ENCODE peak calls at places on chromosomes 1 and 21, in eight cellular contexts. M, K, U, P, I, X, F and G are unnamed samples.
A peak's percentile ranks its signal among the peaks of the same experiment; 100 is the strongest.

GRCh38 chr1:184823080-184823479 is 68.4 kb upstream of the EDEM3 start:
- DNase-seq in K (no peak), I (no peak), X (no peak), U (no peak), F (no peak), M (no peak), P (no peak), G (no peak)

GRCh38 chr1:165666152-165666551 is 32.2 kb downstream of the ALDH9A1 start:
- DNase-seq in X (no peak), I (no peak), P (no peak), K (no peak), F (peak; percentile 28), U (no peak), M (no peak), G (no peak)

GRCh38 chr1:119743308-119743707 is 25.4 kb downstream of the HMGCS2 start:
- DNase-seq in K (no peak), U (no peak), X (no peak), F (no peak), M (no peak), I (no peak), P (no peak), G (no peak)

GRCh38 chr1:15411593-15412487 is 2.2 kb downstream of the EFHD2 start:
- DNase-seq in U (no peak), I (peak; percentile 67), P (no peak), M (peak; percentile 61), X (no peak), F (no peak), K (no peak), G (no peak)

GRCh38 chr1:18288609-18289219 is 181.1 kb downstream of the IGSF21 start:
- DNase-seq in P (no peak), F (no peak), M (no peak), I (no peak), K (no peak), X (no peak), U (no peak), G (no peak)

GRCh38 chr1:54937469-54937868 is 43.0 kb upstream of the TMEM61 start:
- DNase-seq in U (peak; percentile 25), F (peak; percentile 31), P (no peak), I (no peak), X (no peak), M (no peak), K (peak; percentile 32), G (no peak)

GRCh38 chr21:21415741-21416140 is 417.5 kb downstream of the NCAM2 start:
- DNase-seq in K (no peak), X (no peak), M (no peak), U (no peak), I (no peak), F (peak; percentile 48), P (no peak), G (no peak)

GRCh38 chr1:61293197-61293596 is 210.8 kb downstream of the NFIA start:
- DNase-seq in P (no peak), U (no peak), F (no peak), X (no peak), K (peak; percentile 87), M (no peak), I (no peak), G (no peak)

GRCh38 chr1:1371354-1371740 is 3.7 kb downstream of the AURKAIP1 start:
- DNase-seq in P (no peak), M (no peak), K (no peak), U (no peak), F (no peak), X (no peak), I (no peak), G (no peak)

GRCh38 chr21:42861311-42862122 is 17.8 kb downstream of the WDR4 start:
- DNase-seq in P (no peak), M (no peak), F (no peak), K (no peak), X (no peak), U (no peak), I (no peak), G (no peak)

GRCh38 chr1:221812905-221813597 is 71.2 kb upstream of the DUSP10 start:
- DNase-seq in X (no peak), P (no peak), K (no peak), I (no peak), U (no peak), M (no peak), F (no peak), G (no peak)

GRCh38 chr1:84117868-84118267 is 26.2 kb upstream of the PRKACB start:
- DNase-seq in X (no peak), F (peak; percentile 57), I (no peak), K (peak; percentile 37), M (no peak), P (no peak), U (peak; percentile 14), G (no peak)

GRCh38 chr1:48552420-48552819 is 80.4 kb upstream of the SPATA6 start:
- DNase-seq in K (peak; percentile 37), U (peak; percentile 57), P (no peak), I (no peak), F (no peak), M (no peak), X (no peak), G (peak; percentile 47)

GRCh38 chr1:10939654-10940450 is 72.6 kb upstream of the TARDBP start:
- DNase-seq in K (no peak), X (no peak), I (no peak), F (no peak), P (no peak), M (no peak), U (no peak), G (no peak)

GRCh38 chr1:7574121-7575040 is 196.7 kb upstream of the VAMP3 start:
- DNase-seq in F (no peak), M (no peak), K (no peak), P (no peak), I (no peak), X (no peak), U (no peak), G (no peak)

GRCh38 chr1:97524211-97524610 is 396.6 kb downstream of the DPYD start:
- DNase-seq in X (no peak), M (no peak), P (no peak), U (no peak), F (peak; percentile 56), I (no peak), K (no peak), G (no peak)

GRCh38 chr1:15442759-15443158 is 4.5 kb downstream of the CTRC start:
- DNase-seq in M (no peak), I (no peak), P (no peak), U (no peak), X (no peak), K (no peak), F (no peak), G (no peak)

GRCh38 chr1:76170522-76170921 is 96.0 kb downstream of the ST6GALNAC3 start:
- DNase-seq in P (no peak), U (no peak), M (no peak), X (no peak), K (no peak), F (no peak), I (no peak), G (no peak)

GRCh38 chr1:201686709-201687455 is 142.1 kb upstream of the IPO9 start:
- DNase-seq in X (no peak), M (peak; percentile 66), U (peak; percentile 67), K (no peak), F (no peak), P (no peak), I (no peak), G (no peak)

GRCh38 chr1:242876021-242876420 is 351.5 kb upstream of the PLD5 start:
- DNase-seq in M (no peak), K (peak; percentile 5), I (no peak), X (no peak), F (no peak), P (no peak), U (no peak), G (no peak)

GRCh38 chr1:204578867-204579664 is 62.9 kb downstream of the MDM4 start:
- DNase-seq in K (no peak), U (peak; percentile 59), M (peak; percentile 27), X (peak; percentile 25), F (no peak), P (no peak), I (no peak), G (no peak)

GRCh38 chr1:231778009-231778719 is 151.6 kb downstream of the DISC1 start:
- DNase-seq in K (peak; percentile 25), F (peak; percentile 30), X (no peak), I (no peak), U (no peak), P (no peak), M (peak; percentile 43), G (no peak)

GRCh38 chr1:230661976-230662375 is 19.7 kb downstream of the COG2 start:
- DNase-seq in P (no peak), K (no peak), U (no peak), I (no peak), X (no peak), F (no peak), M (no peak), G (no peak)

GRCh38 chr1:187096689-187097088 is 267.9 kb downstream of the PLA2G4A start:
- DNase-seq in K (no peak), F (no peak), P (no peak), I (no peak), U (no peak), X (no peak), M (no peak), G (no peak)

GRCh38 chr1:9892563-9893528 is 17.2 kb downstream of the CTNNBIP1 start:
- DNase-seq in M (no peak), P (no peak), K (peak; percentile 96), X (no peak), U (no peak), I (no peak), F (peak; percentile 87), G (no peak)

GRCh38 chr1:41672641-41673313 is 188.3 kb upstream of the EDN2 start:
- DNase-seq in K (no peak), I (no peak), X (no peak), U (no peak), M (no peak), F (peak; percentile 52), P (no peak), G (no peak)
- H3K27ac ChIP-seq in K (peak overlapping the region; percentile 76), I (peak overlapping the region; percentile 22), X (no peak overlapping the region), U (no peak overlapping the region), M (no peak overlapping the region), F (peak overlapping the region; percentile 79), P (no peak overlapping the region), G (peak overlapping the region; percentile 31)

DNA sequence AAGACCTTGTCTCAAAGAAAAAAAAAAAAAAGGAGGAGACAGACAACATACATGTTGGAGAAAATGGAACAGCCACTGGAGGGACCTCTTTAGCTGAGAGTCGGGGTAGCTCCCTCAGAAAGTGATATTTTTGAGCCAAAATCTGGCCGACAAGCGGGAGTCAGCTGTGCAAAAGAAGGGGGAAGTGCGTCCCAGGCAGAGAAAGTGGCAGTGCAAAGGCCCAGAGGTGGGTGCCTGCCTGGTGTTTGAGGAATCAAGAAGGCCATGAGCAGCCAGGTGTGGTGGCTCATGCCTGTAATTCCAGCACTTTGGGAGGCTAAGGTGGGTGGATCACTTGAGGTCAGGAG is 6.1 kb upstream of the CROCC start:
- DNase-seq in U (peak; percentile 65), I (no peak), K (no peak), M (no peak), P (no peak), X (no peak), F (no peak), G (peak; percentile 53)
- TF ChIP-seq CTCF in U (peak; percentile 56), I (no peak), K (no peak), M (no peak), P (no peak), X (no peak), F (peak; percentile 3), G (no peak)

GRCh38 chr21:19767546-19767945 is 1230.7 kb upstream of the NCAM2 start:
- DNase-seq in X (no peak), P (no peak), I (no peak), K (no peak), M (no peak), U (no peak), F (no peak), G (no peak)
- H3K27ac ChIP-seq in X (no peak overlapping the region), P (no peak overlapping the region), I (no peak overlapping the region), K (no peak overlapping the region), M (no peak overlapping the region), U (no peak overlapping the region), F (no peak overlapping the region), G (no peak overlapping the region)

GRCh38 chr21:31088196-31088751 is 50.0 kb upstream of the KRTAP19-8 start:
- DNase-seq in M (no peak), K (no peak), F (no peak), U (peak; percentile 61), X (no peak), P (no peak), I (no peak), G (no peak)
- TF ChIP-seq CTCF in M (no peak), K (no peak), F (no peak), U (peak; percentile 54), X (no peak), P (peak; percentile 42), I (no peak), G (no peak)